ENCODE peak calls at places on chromosomes 2 and 18, in six cellular contexts. One of them, this sample, is unnamed.

GRCh38 chr2:46803911-46804670 is 111.5 kb downstream of the MCFD2 start:
- DNase-seq in IMR-90: peak; percentile 96
- DNase-seq in H9: no peak
- DNase-seq in trophoblast cell: no peak
- DNase-seq in neuronal stem cell: no peak
- DNase-seq in H1: no peak
- DNase-seq in this sample: peak; percentile 42

GRCh38 chr2:82478641-82479040 is 1980.4 kb downstream of the SUCLG1 start:
- DNase-seq in H9: no peak
- DNase-seq in trophoblast cell: no peak
- DNase-seq in H1: no peak
- DNase-seq in neuronal stem cell: no peak
- DNase-seq in IMR-90: no peak
- DNase-seq in this sample: no peak

GRCh38 chr18:46832856-46833255 is 76.0 kb upstream of the ST8SIA5 start:
- DNase-seq in H1: no peak
- DNase-seq in IMR-90: no peak
- DNase-seq in H9: no peak
- DNase-seq in trophoblast cell: no peak
- DNase-seq in neuronal stem cell: no peak
- DNase-seq in this sample: no peak

GRCh38 chr2:40043191-40043590 is 264.1 kb upstream of the THUMPD2 start:
- DNase-seq in IMR-90: peak; percentile 71
- DNase-seq in neuronal stem cell: no peak
- DNase-seq in H1: no peak
- DNase-seq in H9: no peak
- DNase-seq in trophoblast cell: no peak
- DNase-seq in this sample: peak; percentile 37

GRCh38 chr2:70396589-70396988 is 94.7 kb upstream of the FAM136A start:
- DNase-seq in neuronal stem cell: no peak
- DNase-seq in H9: no peak
- DNase-seq in trophoblast cell: no peak
- DNase-seq in IMR-90: no peak
- DNase-seq in H1: no peak
- DNase-seq in this sample: no peak

GRCh38 chr2:149768320-149768799 is 180.8 kb upstream of the MMADHC start:
- DNase-seq in H9: no peak
- DNase-seq in H1: no peak
- DNase-seq in IMR-90: peak; percentile 15
- DNase-seq in trophoblast cell: no peak
- DNase-seq in neuronal stem cell: no peak
- DNase-seq in this sample: peak; percentile 30

GRCh38 chr2:171702781-171703556 is 15.7 kb downstream of the DYNC1I2 start:
- DNase-seq in H9: no peak
- DNase-seq in trophoblast cell: peak; percentile 19
- DNase-seq in neuronal stem cell: no peak
- DNase-seq in IMR-90: peak; percentile 49
- DNase-seq in H1: no peak
- DNase-seq in this sample: peak; percentile 41

GRCh38 chr2:66000888-66001287 is 434.0 kb upstream of the MEIS1 start:
- DNase-seq in IMR-90: no peak
- DNase-seq in trophoblast cell: no peak
- DNase-seq in H1: no peak
- DNase-seq in H9: no peak
- DNase-seq in neuronal stem cell: no peak
- DNase-seq in this sample: no peak

GRCh38 chr2:99184811-99185210 is 3.8 kb downstream of the MRPL30 start:
- DNase-seq in neuronal stem cell: no peak
- DNase-seq in IMR-90: no peak
- DNase-seq in trophoblast cell: no peak
- DNase-seq in H1: no peak
- DNase-seq in H9: no peak
- DNase-seq in this sample: no peak

GRCh38 chr2:206004004-206004693 is 81.8 kb downstream of the INO80D start:
- DNase-seq in H9: peak; percentile 77
- DNase-seq in neuronal stem cell: peak; percentile 17
- DNase-seq in IMR-90: peak; percentile 18
- DNase-seq in H1: peak; percentile 39
- DNase-seq in trophoblast cell: peak; percentile 54
- DNase-seq in this sample: peak; percentile 26

GRCh38 chr2:18559531-18559930 is 922 bp downstream of the RDH14 start:
- DNase-seq in IMR-90: no peak
- DNase-seq in H9: no peak
- DNase-seq in trophoblast cell: no peak
- DNase-seq in H1: no peak
- DNase-seq in neuronal stem cell: peak; percentile 2
- DNase-seq in this sample: no peak

GRCh38 chr2:18557121-18557520 is 3.3 kb downstream of the RDH14 start:
- DNase-seq in H9: no peak
- DNase-seq in H1: no peak
- DNase-seq in trophoblast cell: no peak
- DNase-seq in IMR-90: no peak
- DNase-seq in neuronal stem cell: no peak
- DNase-seq in this sample: no peak

GRCh38 chr2:18559941-18560796 is at the start of gene RDH14:
- DNase-seq in IMR-90: peak; percentile 88
- DNase-seq in trophoblast cell: peak; percentile 84
- DNase-seq in neuronal stem cell: peak; percentile 90
- DNase-seq in H1: peak; percentile 86
- DNase-seq in H9: peak; percentile 96
- DNase-seq in this sample: peak; percentile 94

GRCh38 chr2:18560797-18561085 is 288 bp upstream of the RDH14 start:
- DNase-seq in H9: no peak
- DNase-seq in trophoblast cell: no peak
- DNase-seq in IMR-90: no peak
- DNase-seq in H1: no peak
- DNase-seq in neuronal stem cell: no peak
- DNase-seq in this sample: no peak

DNA sequence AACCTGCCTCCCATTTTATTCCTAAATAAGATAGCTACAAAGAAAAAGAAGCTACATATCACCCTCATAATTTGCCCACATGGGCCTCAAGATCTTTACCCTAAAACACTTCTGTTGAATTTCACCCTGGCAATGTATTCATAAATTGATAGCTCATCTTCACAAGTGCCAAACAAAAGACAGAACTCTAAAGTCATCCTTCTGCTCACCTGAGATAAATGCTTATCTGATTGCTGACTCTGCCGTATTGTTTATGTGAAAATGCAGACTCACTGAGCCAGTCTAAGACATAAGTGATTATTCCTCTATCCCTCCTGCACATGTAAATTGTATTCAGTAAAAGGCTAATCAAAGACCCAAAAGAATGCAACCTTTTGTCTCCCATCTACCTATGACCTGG is 2.0 kb downstream of the RDH14 start:
- DNase-seq in IMR-90: no peak
- DNase-seq in H1: no peak
- DNase-seq in H9: no peak
- DNase-seq in neuronal stem cell: no peak
- DNase-seq in trophoblast cell: no peak
- DNase-seq in this sample: no peak
- H3K14ac ChIP-seq in IMR-90: no peak overlapping the region
- H3K14ac ChIP-seq in H1: no peak overlapping the region
- H3K14ac ChIP-seq in H9: no peak overlapping the region
- H3K14ac ChIP-seq in neuronal stem cell: no peak overlapping the region
- H3K14ac ChIP-seq in trophoblast cell: no peak overlapping the region
- H3K14ac ChIP-seq in this sample: no peak overlapping the region

GRCh38 chr18:48933578-48934399 is 17.0 kb downstream of the SMAD7 start:
- DNase-seq in H1: no peak
- DNase-seq in trophoblast cell: no peak
- DNase-seq in H9: no peak
- DNase-seq in IMR-90: no peak
- DNase-seq in neuronal stem cell: no peak
- DNase-seq in this sample: no peak
- H3K4ac ChIP-seq in H1: no peak overlapping the region
- H3K4ac ChIP-seq in trophoblast cell: peak overlapping the region; percentile 51
- H3K4ac ChIP-seq in H9: no peak overlapping the region
- H3K4ac ChIP-seq in IMR-90: peak overlapping the region; percentile 82
- H3K4ac ChIP-seq in neuronal stem cell: no peak overlapping the region
- H3K4ac ChIP-seq in this sample: peak overlapping the region; percentile 80

GRCh38 chr2:204195498-204195897 is 258.9 kb downstream of the ICOS start:
- DNase-seq in neuronal stem cell: no peak
- DNase-seq in H9: no peak
- DNase-seq in trophoblast cell: no peak
- DNase-seq in IMR-90: no peak
- DNase-seq in H1: no peak
- DNase-seq in this sample: no peak
- H3K14ac ChIP-seq in neuronal stem cell: no peak overlapping the region
- H3K14ac ChIP-seq in H9: no peak overlapping the region
- H3K14ac ChIP-seq in trophoblast cell: no peak overlapping the region
- H3K14ac ChIP-seq in IMR-90: no peak overlapping the region
- H3K14ac ChIP-seq in H1: no peak overlapping the region
- H3K14ac ChIP-seq in this sample: no peak overlapping the region

DNA sequence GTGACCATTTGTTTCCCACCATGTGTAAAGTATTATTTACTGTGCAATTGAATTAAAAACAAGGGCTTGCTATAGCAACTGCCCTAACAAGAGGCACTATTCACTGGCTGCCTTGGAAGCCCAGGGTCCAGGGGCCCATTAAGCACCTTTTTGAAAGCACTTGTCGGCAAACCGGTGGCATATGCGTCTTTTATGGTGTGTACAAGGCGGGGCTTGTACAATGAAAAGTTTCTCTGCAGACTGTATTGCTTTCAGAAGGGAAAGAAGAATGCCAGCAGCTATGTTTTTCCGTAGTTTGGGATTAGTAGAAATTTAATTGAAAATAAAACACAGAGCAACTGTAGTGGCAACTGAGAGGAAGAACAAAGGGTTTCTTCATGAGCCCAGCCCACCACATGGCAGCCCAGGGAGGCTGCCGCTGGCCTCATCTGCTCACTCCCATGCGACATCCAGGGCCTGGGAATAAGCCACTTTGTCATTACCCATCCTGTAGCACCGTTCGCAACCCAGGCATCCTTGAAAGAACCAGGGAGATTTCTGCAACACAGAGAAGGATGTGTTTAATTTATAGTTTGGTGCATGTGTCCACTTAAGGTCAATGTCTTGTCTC is 279.5 kb upstream of the PARD3B start:
- DNase-seq in H9: no peak
- DNase-seq in IMR-90: no peak
- DNase-seq in H1: no peak
- DNase-seq in neuronal stem cell: no peak
- DNase-seq in trophoblast cell: no peak
- DNase-seq in this sample: no peak
- H3K4ac ChIP-seq in H9: no peak overlapping the region
- H3K4ac ChIP-seq in IMR-90: no peak overlapping the region
- H3K4ac ChIP-seq in H1: no peak overlapping the region
- H3K4ac ChIP-seq in neuronal stem cell: no peak overlapping the region
- H3K4ac ChIP-seq in trophoblast cell: no peak overlapping the region
- H3K4ac ChIP-seq in this sample: no peak overlapping the region

DNA sequence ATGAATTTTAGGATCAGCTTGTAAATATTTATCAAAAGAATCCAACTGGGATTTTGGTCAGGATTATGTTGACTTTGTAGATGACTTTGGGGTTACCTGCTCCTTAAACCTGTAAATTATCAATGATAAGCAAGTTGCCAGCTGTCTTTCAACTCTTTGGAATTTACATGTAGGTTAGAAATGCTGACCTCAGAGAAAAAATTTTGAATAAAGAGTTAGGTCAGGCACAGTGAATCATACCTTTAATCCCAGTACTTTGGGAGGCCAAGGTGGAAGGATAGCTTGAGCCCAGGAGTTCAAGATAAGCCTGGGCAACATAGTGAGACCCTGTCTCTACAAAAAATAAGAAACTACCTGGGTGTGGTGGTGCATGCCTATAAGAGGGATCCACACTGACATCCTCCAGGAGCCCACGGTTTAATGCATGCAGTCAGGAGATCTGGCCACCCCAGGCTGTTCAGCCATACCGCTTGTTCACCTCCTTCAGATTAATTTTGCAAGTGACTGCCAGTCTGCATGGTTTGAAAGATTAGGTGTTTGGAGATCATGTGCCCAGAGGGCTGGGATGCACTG is 83.5 kb upstream of the TXNDC2 start:
- DNase-seq in trophoblast cell: no peak
- DNase-seq in IMR-90: no peak
- DNase-seq in H9: no peak
- DNase-seq in H1: no peak
- DNase-seq in neuronal stem cell: no peak
- DNase-seq in this sample: no peak
- H3K14ac ChIP-seq in trophoblast cell: no peak overlapping the region
- H3K14ac ChIP-seq in IMR-90: peak overlapping the region; percentile 36
- H3K14ac ChIP-seq in H9: no peak overlapping the region
- H3K14ac ChIP-seq in H1: no peak overlapping the region
- H3K14ac ChIP-seq in neuronal stem cell: no peak overlapping the region
- H3K14ac ChIP-seq in this sample: peak overlapping the region; percentile 38

GRCh38 chr2:207472343-207473202 is 57.2 kb upstream of the CREB1 start:
- DNase-seq in H1: no peak
- DNase-seq in trophoblast cell: no peak
- DNase-seq in IMR-90: peak; percentile 40
- DNase-seq in H9: no peak
- DNase-seq in neuronal stem cell: no peak
- DNase-seq in this sample: no peak
- H3K4ac ChIP-seq in H1: peak overlapping the region; percentile 17
- H3K4ac ChIP-seq in trophoblast cell: no peak overlapping the region
- H3K4ac ChIP-seq in IMR-90: peak overlapping the region; percentile 90
- H3K4ac ChIP-seq in H9: no peak overlapping the region
- H3K4ac ChIP-seq in neuronal stem cell: no peak overlapping the region
- H3K4ac ChIP-seq in this sample: no peak overlapping the region

GRCh38 chr2:113965644-113966043 is 75.8 kb downstream of the ACTR3 start:
- DNase-seq in neuronal stem cell: peak; percentile 14
- DNase-seq in H1: no peak
- DNase-seq in IMR-90: peak; percentile 44
- DNase-seq in H9: peak; percentile 57
- DNase-seq in trophoblast cell: peak; percentile 59
- DNase-seq in this sample: peak; percentile 50

GRCh38 chr2:113962692-113963480 is 73.0 kb downstream of the ACTR3 start:
- DNase-seq in H9: no peak
- DNase-seq in H1: no peak
- DNase-seq in trophoblast cell: peak; percentile 66
- DNase-seq in neuronal stem cell: no peak
- DNase-seq in IMR-90: peak; percentile 87
- DNase-seq in this sample: peak; percentile 61

GRCh38 chr2:113965228-113965627 is 75.3 kb downstream of the ACTR3 start:
- DNase-seq in IMR-90: no peak
- DNase-seq in H9: no peak
- DNase-seq in trophoblast cell: no peak
- DNase-seq in H1: no peak
- DNase-seq in neuronal stem cell: no peak
- DNase-seq in this sample: no peak

GRCh38 chr2:113964436-113964835 is 74.5 kb downstream of the ACTR3 start:
- DNase-seq in H9: no peak
- DNase-seq in neuronal stem cell: no peak
- DNase-seq in IMR-90: peak; percentile 19
- DNase-seq in trophoblast cell: no peak
- DNase-seq in H1: no peak
- DNase-seq in this sample: no peak

GRCh38 chr2:113963965-113964364 is 74.1 kb downstream of the ACTR3 start:
- DNase-seq in trophoblast cell: peak; percentile 88
- DNase-seq in H9: no peak
- DNase-seq in H1: no peak
- DNase-seq in neuronal stem cell: no peak
- DNase-seq in IMR-90: no peak
- DNase-seq in this sample: no peak
- H3K14ac ChIP-seq in trophoblast cell: no peak overlapping the region
- H3K14ac ChIP-seq in H9: no peak overlapping the region
- H3K14ac ChIP-seq in H1: no peak overlapping the region
- H3K14ac ChIP-seq in neuronal stem cell: no peak overlapping the region
- H3K14ac ChIP-seq in IMR-90: no peak overlapping the region
- H3K14ac ChIP-seq in this sample: no peak overlapping the region

GRCh38 chr2:38601463-38602135 is 1.1 kb downstream of the HNRNPLL start:
- DNase-seq in trophoblast cell: peak; percentile 19
- DNase-seq in neuronal stem cell: peak; percentile 37
- DNase-seq in H1: no peak
- DNase-seq in IMR-90: peak; percentile 39
- DNase-seq in H9: no peak
- DNase-seq in this sample: peak; percentile 47
- H3K4ac ChIP-seq in trophoblast cell: peak overlapping the region; percentile 90
- H3K4ac ChIP-seq in neuronal stem cell: no peak overlapping the region
- H3K4ac ChIP-seq in H1: no peak overlapping the region
- H3K4ac ChIP-seq in IMR-90: peak overlapping the region; percentile 52
- H3K4ac ChIP-seq in H9: peak overlapping the region; percentile 91
- H3K4ac ChIP-seq in this sample: peak overlapping the region; percentile 49